ENCODE peak calls at places on chromosomes 11 and 22, in seven cellular contexts. C is GM06990, O is transverse colon, B is MG63, M is esophagus muscularis mucosa, L is bronchial epithelial cell, Z is heart left ventricle. T is an unnamed sample.

GRCh38 chr22:16932577-16932976 is 75.4 kb downstream of the GAB4 start:
- DNase-seq in C (no peak), O (no peak), B (peak; percentile 23), M (no peak), L (no peak), Z (no peak), T (no peak)

GRCh38 chr22:44793506-44794225 is 41.3 kb downstream of the ARHGAP8 start:
- DNase-seq in C (no peak), O (no peak), B (no peak), M (no peak), L (no peak), Z (no peak), T (no peak)

GRCh38 chr11:65643971-65644370 is 6.1 kb downstream of the SIPA1 start:
- DNase-seq in C (no peak), O (no peak), B (no peak), M (no peak), L (peak; percentile 58), Z (no peak), T (no peak)

GRCh38 chr11:2585566-2586090 is 114.2 kb downstream of the KCNQ1OT1 start:
- DNase-seq in C (no peak), O (no peak), B (no peak), M (peak; percentile 77), L (no peak), Z (no peak), T (no peak)

GRCh38 chr11:75635009-75635909 is 33.6 kb downstream of the MAP6 start:
- DNase-seq in C (no peak), O (no peak), B (peak; percentile 6), M (peak; percentile 87), L (peak; percentile 36), Z (no peak), T (peak; percentile 22)

GRCh38 chr11:126596474-126596873 is 241.0 kb downstream of the ST3GAL4 start:
- DNase-seq in C (no peak), O (no peak), B (no peak), M (no peak), L (no peak), Z (no peak), T (no peak)

GRCh38 chr11:46253258-46254134 is 24.0 kb upstream of the CREB3L1 start:
- DNase-seq in C (no peak), O (no peak), B (no peak), M (no peak), L (no peak), Z (no peak), T (peak; percentile 55)

GRCh38 chr22:40580631-40581030 is 55.9 kb downstream of the MRTFA start:
- DNase-seq in C (no peak), O (no peak), B (no peak), M (no peak), L (no peak), Z (no peak), T (no peak)

GRCh38 chr11:58513747-58514367 is 6.0 kb upstream of the OR5B21 start:
- DNase-seq in C (no peak), O (peak; percentile 14), B (peak; percentile 25), M (no peak), L (peak; percentile 68), Z (no peak), T (peak; percentile 25)

GRCh38 chr11:12813371-12814225 is 139.4 kb downstream of the TEAD1 start:
- DNase-seq in C (no peak), O (peak; percentile 38), B (peak; percentile 47), M (no peak), L (peak; percentile 66), Z (no peak), T (peak; percentile 43)

GRCh38 chr11:65958306-65958705 is 3.2 kb upstream of the SART1 start:
- DNase-seq in C (no peak), O (no peak), B (no peak), M (no peak), L (no peak), Z (no peak), T (no peak)

GRCh38 chr22:20807315-20807752 is 33.4 kb downstream of the SERPIND1 start:
- DNase-seq in C (no peak), O (no peak), B (peak; percentile 80), M (no peak), L (peak; percentile 80), Z (no peak), T (no peak)

GRCh38 chr11:108916935-108917334 is 252.1 kb downstream of the DDX10 start:
- DNase-seq in C (no peak), O (no peak), B (peak; percentile 31), M (no peak), L (no peak), Z (no peak), T (no peak)

GRCh38 chr22:33025675-33026074 is 32.5 kb downstream of the SYN3 start:
- DNase-seq in C (no peak), O (no peak), B (no peak), M (no peak), L (no peak), Z (no peak), T (no peak)

GRCh38 chr11:86978756-86979608 is 23.8 kb upstream of the FZD4 start:
- DNase-seq in C (no peak), O (no peak), B (no peak), M (no peak), L (peak; percentile 61), Z (no peak), T (no peak)

GRCh38 chr11:67098799-67099198 is 20.3 kb upstream of the KDM2A start:
- DNase-seq in C (no peak), O (no peak), B (no peak), M (no peak), L (no peak), Z (no peak), T (no peak)

GRCh38 chr11:75193711-75194110 is 42.8 kb downstream of the SLCO2B1 start:
- DNase-seq in C (no peak), O (no peak), B (no peak), M (no peak), L (no peak), Z (no peak), T (no peak)

GRCh38 chr22:47597041-47597440 is 834.6 kb downstream of the TBC1D22A start:
- DNase-seq in C (no peak), O (no peak), B (no peak), M (peak; percentile 57), L (no peak), Z (no peak), T (no peak)

GRCh38 chr11:44680982-44681597 is 45.7 kb upstream of the TSPAN18 start:
- DNase-seq in C (no peak), O (no peak), B (no peak), M (no peak), L (peak; percentile 64), Z (no peak), T (no peak)

GRCh38 chr22:24161909-24162308 is 19.4 kb upstream of the SUSD2 start:
- DNase-seq in C (no peak), O (no peak), B (no peak), M (no peak), L (no peak), Z (no peak), T (no peak)

GRCh38 chr11:70067591-70068341 is 10.4 kb upstream of the ANO1 start:
- DNase-seq in C (no peak), O (no peak), B (no peak), M (peak; percentile 74), L (peak; percentile 43), Z (no peak), T (peak; percentile 16)
- H3K4me3 ChIP-seq in C (no peak overlapping the region), O (no peak overlapping the region), B (no peak overlapping the region), M (no peak overlapping the region), L (no peak overlapping the region), Z (no peak overlapping the region), T (no peak overlapping the region)

DNA sequence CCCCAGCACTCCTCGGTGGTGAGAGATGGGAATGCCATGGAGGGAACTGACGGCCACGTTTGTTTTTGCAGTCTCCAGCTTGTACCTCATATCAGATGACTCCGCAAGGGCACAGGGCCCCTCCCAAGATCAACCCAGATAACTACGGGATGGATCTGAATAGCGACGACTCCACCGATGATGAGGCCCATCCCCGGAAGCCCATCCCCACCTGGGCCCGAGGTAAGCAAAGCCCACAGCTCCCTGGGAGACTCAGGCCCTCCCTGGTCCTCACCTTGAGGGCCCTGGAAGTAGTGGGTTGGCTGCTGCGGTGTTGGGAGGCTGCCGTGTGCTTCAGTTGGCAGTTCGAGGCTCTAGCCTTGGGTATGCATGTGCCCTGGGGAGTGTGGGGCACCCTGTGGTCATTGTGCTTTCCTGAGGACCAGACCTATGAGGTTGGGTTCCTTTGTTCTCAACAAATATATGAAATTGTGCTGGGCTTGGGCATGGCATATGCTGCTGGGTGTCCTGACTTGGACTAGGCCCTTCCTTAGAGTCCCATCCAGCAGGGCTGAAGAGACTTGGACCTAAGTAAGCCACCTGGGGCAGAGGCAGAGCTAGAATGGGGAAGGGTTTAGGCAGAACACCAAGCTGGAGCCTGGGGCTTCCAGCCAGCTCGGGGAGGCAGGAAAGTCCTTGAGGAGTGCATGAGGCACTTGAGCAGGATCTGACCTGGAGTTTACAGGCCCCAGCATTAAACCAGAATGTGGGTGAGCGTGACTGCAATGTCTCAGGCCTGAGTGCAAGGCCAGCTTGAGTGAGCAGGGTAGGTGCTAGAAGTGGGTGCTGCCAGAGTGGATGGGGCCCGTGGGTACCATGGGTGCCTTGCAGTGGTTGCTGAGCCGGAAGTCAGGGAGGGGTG is 26.4 kb downstream of the INCENP start:
- DNase-seq in C (no peak), O (no peak), B (no peak), M (no peak), L (no peak), Z (no peak), T (peak; percentile 10)
- H3K36me3 ChIP-seq in C (peaks cover 49% of the 10 kb centered on the region), O (peaks cover 26% of the 10 kb centered on the region), B (peaks cover 48% of the 10 kb centered on the region), M (peaks cover 44% of the 10 kb centered on the region), L (peaks cover 25% of the 10 kb centered on the region), Z (peaks cover 4% of the 10 kb centered on the region), T (no peaks in the 10 kb centered on the region)

DNA sequence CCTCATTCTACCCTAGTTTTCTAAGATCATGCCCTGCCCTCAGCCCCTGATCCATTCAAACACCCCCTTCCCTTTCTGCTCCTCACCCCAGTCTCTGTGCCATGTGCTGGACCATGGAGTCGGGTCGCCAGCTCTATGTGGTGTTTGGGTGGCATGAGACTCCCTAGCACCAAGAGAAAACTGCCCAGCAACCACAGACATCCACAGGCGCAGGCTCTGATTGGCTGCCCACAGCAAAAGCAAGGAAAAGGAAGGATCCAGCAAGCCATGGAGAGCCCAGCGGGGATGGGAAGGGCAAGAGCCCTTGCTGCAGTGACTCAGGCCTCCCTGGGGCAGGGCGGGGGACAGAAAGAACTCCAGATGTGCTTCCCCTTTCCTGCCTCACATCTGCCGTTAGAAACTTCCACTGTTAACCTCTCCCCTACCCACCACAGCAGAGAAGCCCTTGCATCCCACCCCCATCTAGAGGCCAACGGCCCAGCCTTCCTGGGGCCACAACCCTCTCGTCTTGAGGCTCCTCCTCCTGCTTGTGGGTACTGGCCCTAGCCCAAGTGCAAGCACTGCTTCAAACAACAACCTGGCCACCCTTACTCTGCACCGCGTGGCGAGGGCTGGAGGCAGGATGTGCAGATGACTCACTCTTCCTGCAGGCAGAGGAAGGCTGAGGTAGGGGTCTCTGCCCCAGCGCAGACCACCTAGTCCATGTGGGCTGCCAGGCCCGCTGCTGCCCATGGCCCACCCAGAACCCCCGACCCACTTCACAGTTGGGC is 9.7 kb upstream of the AHNAK start:
- DNase-seq in C (peak; percentile 78), O (peak; percentile 90), B (peak; percentile 98), M (peak; percentile 97), L (peak; percentile 92), Z (peak; percentile 90), T (peak; percentile 87)
- H3K4me3 ChIP-seq in C (peak overlapping the region; percentile 1), O (peak overlapping the region; percentile 0), B (no peak overlapping the region), M (peak overlapping the region; percentile 27), L (no peak overlapping the region), Z (no peak overlapping the region), T (peak overlapping the region; percentile 7)

GRCh38 chr22:37925767-37926166 is 19.7 kb downstream of the MICALL1 start:
- DNase-seq in C (no peak), O (no peak), B (no peak), M (no peak), L (no peak), Z (no peak), T (no peak)
- H3K36me3 ChIP-seq in C (peaks cover 15% of the 10 kb centered on the region), O (peaks cover 30% of the 10 kb centered on the region), B (peaks cover 34% of the 10 kb centered on the region), M (peaks cover 58% of the 10 kb centered on the region), L (peaks cover 67% of the 10 kb centered on the region), Z (peaks cover 9% of the 10 kb centered on the region), T (peaks cover 11% of the 10 kb centered on the region)

GRCh38 chr11:128504489-128504888 is 82.9 kb downstream of the ETS1 start:
- DNase-seq in C (no peak), O (no peak), B (no peak), M (no peak), L (no peak), Z (no peak), T (no peak)
- H3K4me3 ChIP-seq in C (no peak overlapping the region), O (no peak overlapping the region), B (no peak overlapping the region), M (no peak overlapping the region), L (no peak overlapping the region), Z (no peak overlapping the region), T (no peak overlapping the region)

T was measured in colonic mucosa.